ENCODE peak calls at places on chromosomes 12 and 14, in five cellular contexts. One of them, this sample, is unnamed.

GRCh38 chr14:61607570-61608244 is 87.6 kb upstream of the HIF1A start:
- DNase-seq in NCI-H1694: peak
- DNase-seq in AG08396: no peak
- DNase-seq in head of caudate nucleus: no peak
- DNase-seq in SW 1271: no peak
- DNase-seq in this sample: no peak

GRCh38 chr12:68240975-68241374 is 12.4 kb downstream of the IL22 start:
- DNase-seq in NCI-H1694: no peak
- DNase-seq in AG08396: peak
- DNase-seq in head of caudate nucleus: no peak
- DNase-seq in SW 1271: no peak
- DNase-seq in this sample: no peak

GRCh38 chr14:72420749-72421452 is 473.0 kb downstream of the DPF3 start:
- DNase-seq in NCI-H1694: peak
- DNase-seq in AG08396: peak
- DNase-seq in head of caudate nucleus: peak
- DNase-seq in SW 1271: peak
- DNase-seq in this sample: no peak

GRCh38 chr12:5565933-5566632 is 134.2 kb downstream of the NTF3 start:
- DNase-seq in NCI-H1694: no peak
- DNase-seq in AG08396: peak
- DNase-seq in head of caudate nucleus: no peak
- DNase-seq in SW 1271: no peak
- DNase-seq in this sample: no peak

GRCh38 chr14:59919582-59920377 is at the start of gene LRRC9:
- DNase-seq in NCI-H1694: peak
- DNase-seq in AG08396: peak
- DNase-seq in head of caudate nucleus: peak
- DNase-seq in SW 1271: no peak
- DNase-seq in this sample: peak

GRCh38 chr14:81400852-81401251 is 728 bp upstream of the STON2 start:
- DNase-seq in NCI-H1694: no peak
- DNase-seq in AG08396: peak
- DNase-seq in head of caudate nucleus: peak
- DNase-seq in SW 1271: no peak
- DNase-seq in this sample: no peak

GRCh38 chr14:24315807-24316596 is 4.7 kb downstream of the LTB4R start:
- DNase-seq in NCI-H1694: no peak
- DNase-seq in AG08396: peak
- DNase-seq in head of caudate nucleus: no peak
- DNase-seq in SW 1271: no peak
- DNase-seq in this sample: no peak

GRCh38 chr14:71566276-71566675 is 366.0 kb upstream of the RGS6 start:
- DNase-seq in NCI-H1694: no peak
- DNase-seq in AG08396: no peak
- DNase-seq in head of caudate nucleus: no peak
- DNase-seq in SW 1271: no peak
- DNase-seq in this sample: no peak

GRCh38 chr12:124438415-124439056 is 128.9 kb downstream of the NCOR2 start:
- DNase-seq in NCI-H1694: no peak
- DNase-seq in AG08396: no peak
- DNase-seq in head of caudate nucleus: no peak
- DNase-seq in SW 1271: no peak
- DNase-seq in this sample: no peak

GRCh38 chr12:71871116-71871515 is 31.6 kb downstream of the TBC1D15 start:
- DNase-seq in NCI-H1694: no peak
- DNase-seq in AG08396: no peak
- DNase-seq in head of caudate nucleus: no peak
- DNase-seq in SW 1271: no peak
- DNase-seq in this sample: no peak

GRCh38 chr14:63616015-63616414 is 25.7 kb downstream of the WDR89 start:
- DNase-seq in NCI-H1694: no peak
- DNase-seq in AG08396: no peak
- DNase-seq in head of caudate nucleus: no peak
- DNase-seq in SW 1271: no peak
- DNase-seq in this sample: no peak

GRCh38 chr12:95608252-95609033 is 57.2 kb upstream of the USP44 start:
- DNase-seq in NCI-H1694: no peak
- DNase-seq in AG08396: peak
- DNase-seq in head of caudate nucleus: no peak
- DNase-seq in SW 1271: no peak
- DNase-seq in this sample: no peak

GRCh38 chr12:20390846-20391245 is 22.5 kb downstream of the PDE3A start:
- DNase-seq in NCI-H1694: no peak
- DNase-seq in AG08396: no peak
- DNase-seq in head of caudate nucleus: no peak
- DNase-seq in SW 1271: no peak
- DNase-seq in this sample: no peak

GRCh38 chr12:126998747-126999285 is 1268.2 kb upstream of the TMEM132C start:
- DNase-seq in NCI-H1694: no peak
- DNase-seq in AG08396: no peak
- DNase-seq in head of caudate nucleus: no peak
- DNase-seq in SW 1271: no peak
- DNase-seq in this sample: no peak

GRCh38 chr14:95495538-95496025 is 20.9 kb downstream of the SYNE3 start:
- DNase-seq in NCI-H1694: no peak
- DNase-seq in AG08396: no peak
- DNase-seq in head of caudate nucleus: no peak
- DNase-seq in SW 1271: no peak
- DNase-seq in this sample: no peak

GRCh38 chr14:59511916-59512530 is 27.7 kb downstream of the JKAMP start:
- DNase-seq in NCI-H1694: peak
- DNase-seq in AG08396: no peak
- DNase-seq in head of caudate nucleus: peak
- DNase-seq in SW 1271: no peak
- DNase-seq in this sample: no peak

GRCh38 chr14:105878554-105878953 is 352.2 kb downstream of the TMEM121 start:
- DNase-seq in NCI-H1694: no peak
- DNase-seq in AG08396: no peak
- DNase-seq in head of caudate nucleus: no peak
- DNase-seq in SW 1271: no peak
- DNase-seq in this sample: no peak

GRCh38 chr14:98711453-98711852 is 560.5 kb downstream of the BCL11B start:
- DNase-seq in NCI-H1694: no peak
- DNase-seq in AG08396: no peak
- DNase-seq in head of caudate nucleus: no peak
- DNase-seq in SW 1271: no peak
- DNase-seq in this sample: no peak

GRCh38 chr14:68718033-68718725 is 74.7 kb downstream of the ZFP36L1 start:
- DNase-seq in NCI-H1694: no peak
- DNase-seq in AG08396: no peak
- DNase-seq in head of caudate nucleus: no peak
- DNase-seq in SW 1271: no peak
- DNase-seq in this sample: no peak

GRCh38 chr12:52050771-52051541 is at the start of gene NR4A1:
- DNase-seq in NCI-H1694: peak
- DNase-seq in AG08396: peak
- DNase-seq in head of caudate nucleus: peak
- DNase-seq in SW 1271: peak
- DNase-seq in this sample: peak

GRCh38 chr14:64337901-64338615 is 43.9 kb upstream of the ESR2 start:
- DNase-seq in NCI-H1694: peak
- DNase-seq in AG08396: peak
- DNase-seq in head of caudate nucleus: peak
- DNase-seq in SW 1271: peak
- DNase-seq in this sample: peak

GRCh38 chr12:75823475-75823874 is 208.1 kb downstream of the PHLDA1 start:
- DNase-seq in NCI-H1694: no peak
- DNase-seq in AG08396: no peak
- DNase-seq in head of caudate nucleus: no peak
- DNase-seq in SW 1271: no peak
- DNase-seq in this sample: no peak

GRCh38 chr12:981176-981828 is 9.7 kb upstream of the ERC1 start:
- DNase-seq in NCI-H1694: no peak
- DNase-seq in AG08396: no peak
- DNase-seq in head of caudate nucleus: no peak
- DNase-seq in SW 1271: no peak
- DNase-seq in this sample: no peak

GRCh38 chr12:25806271-25806670 is 152.2 kb upstream of the RASSF8 start:
- DNase-seq in NCI-H1694: no peak
- DNase-seq in AG08396: no peak
- DNase-seq in head of caudate nucleus: no peak
- DNase-seq in SW 1271: no peak
- DNase-seq in this sample: no peak

GRCh38 chr12:91432079-91432478 is 249.5 kb upstream of the DCN start:
- DNase-seq in NCI-H1694: no peak
- DNase-seq in AG08396: no peak
- DNase-seq in head of caudate nucleus: no peak
- DNase-seq in SW 1271: no peak
- DNase-seq in this sample: no peak

GRCh38 chr14:79638647-79639266 is 572.5 kb downstream of the DIO2 start:
- DNase-seq in NCI-H1694: peak
- DNase-seq in AG08396: no peak
- DNase-seq in head of caudate nucleus: no peak
- DNase-seq in SW 1271: no peak
- DNase-seq in this sample: no peak

GRCh38 chr12:132423251-132424117 is 66.5 kb upstream of the FBRSL1 start:
- DNase-seq in NCI-H1694: no peak
- DNase-seq in AG08396: no peak
- DNase-seq in head of caudate nucleus: no peak
- DNase-seq in SW 1271: no peak
- DNase-seq in this sample: no peak

This sample was measured in frontal cortex.